ENCODE peak calls at places on chromosomes 1 and 21, in seven cellular contexts. C is stimulated activated CD4-positive, alpha-beta T cell treated with anti-CD3 and anti-CD28 coated beads, TNF-alpha, amount 100 ng/mL, for 1 hour; U is pancreas; A is HFF-Myc; G is iPS-NIHi11; B is AG20443; Q is WTC11. F is an unnamed sample.

GRCh38 chr21:34969431-34970036 is 79.6 kb downstream of the RUNX1 start:
- DNase-seq in C (no peak), U (no peak), A (no peak), G (no peak), B (no peak), Q (no peak), F (no peak)

GRCh38 chr1:43933386-43934278 is at the start of gene ARTN:
- DNase-seq in C (no peak), U (peak), A (no peak), G (peak), B (peak), Q (peak), F (peak)

GRCh38 chr1:204879351-204879750 is 8.7 kb downstream of the NFASC start:
- DNase-seq in C (no peak), U (no peak), A (no peak), G (no peak), B (no peak), Q (no peak), F (no peak)

GRCh38 chr1:8025671-8026144 is 401 bp downstream of the ERRFI1 start:
- DNase-seq in C (no peak), U (no peak), A (no peak), G (no peak), B (no peak), Q (peak), F (peak)

GRCh38 chr1:64001038-64001437 is 202.4 kb upstream of the UBE2U start:
- DNase-seq in C (no peak), U (no peak), A (no peak), G (no peak), B (no peak), Q (no peak), F (no peak)

GRCh38 chr1:17527036-17527914 is 12.2 kb upstream of the ARHGEF10L start:
- DNase-seq in C (no peak), U (no peak), A (no peak), G (no peak), B (peak), Q (no peak), F (peak)

GRCh38 chr1:230356869-230357778 is 69.0 kb downstream of the PGBD5 start:
- DNase-seq in C (no peak), U (no peak), A (no peak), G (peak), B (no peak), Q (no peak), F (no peak)

GRCh38 chr1:155379180-155379876 is 58.6 kb downstream of the RUSC1 start:
- DNase-seq in C (no peak), U (no peak), A (no peak), G (peak), B (peak), Q (no peak), F (peak)

GRCh38 chr1:173161510-173162221 is 45.5 kb downstream of the TNFSF4 start:
- DNase-seq in C (no peak), U (no peak), A (peak), G (no peak), B (no peak), Q (no peak), F (no peak)

GRCh38 chr21:43016728-43017127 is 42.4 kb downstream of the PKNOX1 start:
- DNase-seq in C (no peak), U (no peak), A (no peak), G (no peak), B (no peak), Q (no peak), F (peak)

GRCh38 chr1:161089251-161089924 is at the start of gene NECTIN4:
- DNase-seq in C (no peak), U (peak), A (no peak), G (peak), B (no peak), Q (peak), F (no peak)

GRCh38 chr1:200336111-200336845 is 73.6 kb downstream of the ZNF281 start:
- DNase-seq in C (no peak), U (no peak), A (no peak), G (no peak), B (peak), Q (no peak), F (no peak)

GRCh38 chr1:33002006-33002405 is 34.7 kb downstream of the AK2 start:
- DNase-seq in C (no peak), U (no peak), A (no peak), G (no peak), B (no peak), Q (no peak), F (no peak)

GRCh38 chr1:79556189-79556588 is 549.7 kb upstream of the ADGRL4 start:
- DNase-seq in C (no peak), U (no peak), A (no peak), G (no peak), B (no peak), Q (no peak), F (no peak)

GRCh38 chr1:180814258-180814657 is 98.4 kb upstream of the KIAA1614 start:
- DNase-seq in C (no peak), U (no peak), A (no peak), G (no peak), B (no peak), Q (no peak), F (no peak)

GRCh38 chr1:84759756-84760155 is 69.5 kb upstream of the SSX2IP start:
- DNase-seq in C (no peak), U (no peak), A (no peak), G (no peak), B (no peak), Q (no peak), F (peak)